ENCODE peak calls at places on chromosomes 4 and X, in seven cellular contexts. L is HCT116, A is fibroblast of lung, T is H1, P is PC-3, U is hepatocyte, R is GM23248. Z is an unnamed sample. For H3K4me1, the result is how much of the 10 kb centered on the place peaks cover.

GRCh38 chrX:30275498-30275897 is 28.6 kb downstream of the MAGEB1 start:
- DNase-seq in L (peak), A (no peak), T (no peak), P (peak), U (no peak), R (peak), Z (peak)

GRCh38 chrX:70134116-70134477 is 850 bp downstream of the IGBP1 start:
- DNase-seq in L (no peak), A (peak), T (no peak), P (peak), U (peak), R (peak), Z (peak)

GRCh38 chrX:50691820-50692219 is 122.2 kb downstream of the SHROOM4 start:
- DNase-seq in L (peak), A (peak), T (no peak), P (peak), U (peak), R (peak), Z (peak)

GRCh38 chr4:152325831-152326230 is 210.1 kb downstream of the FBXW7 start:
- DNase-seq in L (no peak), A (no peak), T (no peak), P (peak), U (no peak), R (no peak), Z (peak)

GRCh38 chrX:139691493-139691842 is 16.5 kb downstream of the MCF2 start:
- DNase-seq in L (no peak), A (peak), T (no peak), P (no peak), U (peak), R (peak), Z (no peak)

GRCh38 chr4:40438384-40439026 is 103.4 kb downstream of the CHRNA9 start:
- DNase-seq in L (no peak), A (no peak), T (no peak), P (no peak), U (no peak), R (no peak), Z (no peak)

GRCh38 chr4:57137261-57137660 is 27.1 kb upstream of the IGFBP7 start:
- DNase-seq in L (no peak), A (peak), T (no peak), P (peak), U (no peak), R (no peak), Z (no peak)

GRCh38 chrX:106752101-106752678 is 25.7 kb downstream of the RNF128 start:
- DNase-seq in L (no peak), A (no peak), T (no peak), P (peak), U (no peak), R (peak), Z (peak)

GRCh38 chr4:24855741-24856140 is 57.1 kb downstream of the CCDC149 start:
- DNase-seq in L (no peak), A (no peak), T (no peak), P (no peak), U (no peak), R (no peak), Z (no peak)

GRCh38 chrX:13658602-13659001 is 5.7 kb downstream of the TCEANC start:
- DNase-seq in L (peak), A (peak), T (no peak), P (peak), U (peak), R (peak), Z (peak)

GRCh38 chrX:110022555-110023448 is 19.9 kb downstream of the TMEM164 start:
- DNase-seq in L (no peak), A (no peak), T (no peak), P (no peak), U (no peak), R (no peak), Z (no peak)

GRCh38 chr4:147863111-147863747 is 131.3 kb downstream of the ARHGAP10 start:
- DNase-seq in L (no peak), A (no peak), T (no peak), P (no peak), U (no peak), R (no peak), Z (no peak)

GRCh38 chr4:1794809-1795303 is 1.8 kb downstream of the FGFR3 start:
- DNase-seq in L (no peak), A (no peak), T (no peak), P (no peak), U (no peak), R (no peak), Z (no peak)

GRCh38 chr4:1793940-1794808 is 1.1 kb downstream of the FGFR3 start:
- DNase-seq in L (no peak), A (peak), T (no peak), P (no peak), U (no peak), R (peak), Z (peak)

GRCh38 chr4:1797298-1797860 is 4.3 kb downstream of the FGFR3 start:
- DNase-seq in L (no peak), A (no peak), T (no peak), P (no peak), U (no peak), R (no peak), Z (no peak)

GRCh38 chr4:1796486-1797204 is 3.6 kb downstream of the FGFR3 start:
- DNase-seq in L (no peak), A (no peak), T (no peak), P (no peak), U (no peak), R (no peak), Z (no peak)

DNA sequence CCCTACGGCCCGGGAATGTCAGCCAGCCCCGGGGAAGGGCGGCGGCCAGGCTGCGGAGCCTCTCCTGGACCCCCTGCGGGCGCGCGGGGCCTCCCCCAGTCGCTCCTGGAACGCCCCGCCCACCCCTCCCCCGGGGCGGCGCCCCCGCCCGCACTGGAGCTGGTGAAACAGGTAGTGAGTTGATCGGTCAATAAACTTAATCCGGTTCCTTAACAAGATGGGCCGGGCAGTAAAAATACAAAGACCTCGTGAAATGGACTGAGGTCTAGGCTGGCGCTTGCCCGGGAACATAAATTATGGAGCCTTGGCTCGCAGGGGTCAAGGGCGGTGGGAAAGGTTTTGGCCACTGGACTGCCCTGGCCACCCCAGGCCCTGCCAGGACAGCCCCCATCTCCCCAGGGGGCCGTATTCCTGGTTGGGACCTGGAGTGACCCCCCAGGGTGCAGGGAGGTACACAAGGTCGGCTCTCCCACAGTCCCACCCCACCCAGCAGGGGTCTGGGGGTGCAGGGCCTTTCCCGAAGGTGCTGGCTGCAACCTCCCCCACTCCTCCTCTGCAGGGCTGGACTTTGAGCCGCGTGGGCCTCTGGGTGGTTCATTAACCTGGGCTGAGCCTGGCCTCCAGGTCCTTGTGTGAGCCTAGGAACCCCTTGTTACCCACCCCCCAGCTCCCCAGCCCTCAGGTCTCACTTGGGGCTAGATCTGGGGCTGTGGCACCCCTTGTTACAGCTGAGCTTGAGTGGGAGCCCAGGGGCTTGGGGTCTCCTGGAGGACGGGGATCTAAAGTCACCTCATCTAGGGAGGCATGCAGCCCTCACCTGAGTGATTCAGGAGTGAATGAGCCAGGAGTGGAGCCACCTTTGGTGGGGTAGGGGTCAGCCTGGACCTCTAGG is 2.5 kb downstream of the FGFR3 start:
- DNase-seq in L (no peak), A (no peak), T (no peak), P (no peak), U (peak), R (no peak), Z (no peak)
- TF ChIP-seq EZH2 in L (no peak), A (peak), T (no peak), P (no peak), U (no peak), R (no peak), Z (no peak)

GRCh38 chr4:37835806-37836205 is 9.3 kb downstream of the PGM2 start:
- DNase-seq in L (no peak), A (no peak), T (no peak), P (no peak), U (no peak), R (no peak), Z (no peak)

GRCh38 chr4:37839426-37839825 is 12.9 kb downstream of the PGM2 start:
- DNase-seq in L (no peak), A (no peak), T (no peak), P (no peak), U (no peak), R (no peak), Z (no peak)

GRCh38 chr4:37836838-37837413 is 10.4 kb downstream of the PGM2 start:
- DNase-seq in L (no peak), A (no peak), T (no peak), P (no peak), U (no peak), R (no peak), Z (no peak)

GRCh38 chr4:37836256-37836655 is 9.8 kb downstream of the PGM2 start:
- DNase-seq in L (no peak), A (no peak), T (no peak), P (no peak), U (no peak), R (no peak), Z (no peak)

DNA sequence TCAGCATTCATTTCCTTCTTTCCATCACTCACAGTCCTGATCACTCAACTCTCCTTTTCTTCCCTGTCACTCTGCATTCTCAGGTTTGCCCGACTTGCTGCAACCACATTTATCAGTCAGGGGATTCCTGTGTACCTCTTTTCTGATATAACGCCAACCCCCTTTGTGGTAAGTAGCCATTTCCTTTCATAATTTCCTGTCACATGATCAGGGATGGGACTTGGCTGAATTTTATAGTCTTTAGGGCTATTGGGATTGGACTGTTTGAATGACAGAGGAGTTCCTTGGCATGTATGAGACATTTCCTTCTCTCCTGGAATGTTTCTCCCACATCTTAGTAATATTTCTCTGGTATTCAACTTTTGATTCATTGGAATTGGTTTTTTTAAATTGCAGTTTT is 11.0 kb downstream of the PGM2 start:
- DNase-seq in L (no peak), A (peak), T (no peak), P (peak), U (no peak), R (peak), Z (peak)
- H3K4me2 ChIP-seq in L (no peak), A (no peak), T (no peak), P (no peak), U (no peak), R (no peak), Z (no peak)

GRCh38 chrX:124216396-124217124 is 115.9 kb upstream of the TEX13D start:
- DNase-seq in L (no peak), A (no peak), T (no peak), P (no peak), U (no peak), R (no peak), Z (no peak)
- H3K4me1 ChIP-seq in L (under half), A (under half), T (under half), P (under half), U (under half), R (under half), Z (under half)

DNA sequence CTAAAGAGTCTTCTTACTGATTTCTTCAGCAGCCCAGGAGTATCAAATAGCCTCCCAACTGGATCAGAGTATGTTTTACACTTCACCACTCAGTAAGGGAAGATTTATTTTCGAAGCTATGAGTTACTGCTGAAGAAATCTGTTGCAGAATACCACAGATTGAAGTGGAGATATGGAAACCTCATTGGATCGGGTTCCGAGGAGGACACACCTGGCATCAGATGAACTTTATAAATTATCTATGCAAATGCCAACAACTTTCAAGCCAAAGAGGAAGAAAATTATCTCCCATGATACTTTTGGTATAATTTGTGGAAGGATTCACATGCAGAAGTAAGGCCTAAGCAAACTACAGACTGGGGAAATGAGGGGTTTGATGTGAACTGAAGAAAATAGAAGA is 515.9 kb upstream of the NDST4 start:
- DNase-seq in L (no peak), A (no peak), T (no peak), P (no peak), U (no peak), R (no peak), Z (no peak)
- TF ChIP-seq EZH2 in L (no peak), A (no peak), T (no peak), P (no peak), U (no peak), R (no peak), Z (no peak)

GRCh38 chrX:41604154-41604553 is 84.6 kb upstream of the GPR34 start:
- DNase-seq in L (no peak), A (no peak), T (no peak), P (no peak), U (no peak), R (no peak), Z (no peak)
- H3K4me2 ChIP-seq in L (no peak), A (no peak), T (no peak), P (no peak), U (no peak), R (no peak), Z (no peak)

GRCh38 chr4:76206222-76206942 is 7.2 kb downstream of the SCARB2 start:
- DNase-seq in L (no peak), A (no peak), T (no peak), P (no peak), U (no peak), R (peak), Z (no peak)
- H3K4me1 ChIP-seq in L (under half), A (under half), T (under half), P (under half), U (under half), R (half or more), Z (under half)

DNA sequence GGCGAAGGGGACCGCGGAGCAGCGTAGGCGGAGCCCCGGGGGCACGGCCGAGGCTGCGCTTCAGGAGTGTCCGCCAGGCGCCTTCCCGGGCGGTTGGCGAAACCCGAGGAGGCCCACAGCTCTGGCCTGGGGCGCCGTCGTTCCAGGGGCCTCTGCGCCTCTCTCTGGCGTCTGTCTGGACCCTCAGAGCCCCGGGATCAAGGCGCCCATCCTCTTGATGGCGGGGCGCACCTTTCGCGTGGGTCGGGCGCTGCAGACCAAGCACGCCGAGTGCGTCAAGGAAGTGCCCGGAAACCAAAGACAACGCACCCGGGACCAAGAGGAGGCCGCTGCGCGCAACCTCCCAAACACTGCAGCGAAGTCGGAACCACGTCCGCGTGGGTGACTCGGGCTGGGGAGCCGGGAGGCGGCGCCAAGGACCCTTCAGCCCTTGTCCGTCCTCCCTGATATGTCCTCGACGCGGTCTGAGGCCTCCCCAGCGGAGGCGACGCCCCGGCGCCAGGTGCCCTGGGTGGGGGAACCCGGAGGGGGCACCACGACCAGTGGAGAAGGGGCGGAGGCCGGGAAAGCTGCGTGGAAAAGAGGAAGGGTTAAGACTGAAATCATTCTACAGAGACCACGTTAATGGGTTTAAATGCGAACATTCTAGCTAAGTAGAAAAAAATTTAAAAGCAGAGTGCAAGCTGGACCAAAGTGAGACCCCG is 9.9 kb downstream of the HMX1 start:
- DNase-seq in L (no peak), A (no peak), T (no peak), P (no peak), U (no peak), R (no peak), Z (no peak)
- TF ChIP-seq EZH2 in L (no peak), A (peak), T (peak), P (no peak), U (peak), R (no peak), Z (peak)

Z was measured in mammary epithelial cell.